ENCODE peak calls at places on chromosomes 16 and 17, in five cellular contexts. One of them, this sample, is unnamed.

GRCh38 chr16:73066927-73067670 is 19.2 kb upstream of the ZFHX3 start:
- DNase-seq in left ventricle myocardium superior: no peak
- DNase-seq in PC-3: no peak
- DNase-seq in stimulated activated CD4-positive, alpha-beta T cell treated with anti-CD3 and anti-CD28 coated beads, Interleukin-1b, Interleukin-23, amount 100 ng/mL, for 24 hours: no peak
- DNase-seq in omental fat pad: no peak
- DNase-seq in this sample: peak

GRCh38 chr16:10408824-10409381 is 23.0 kb downstream of the ATF7IP2 start:
- DNase-seq in omental fat pad: no peak
- DNase-seq in PC-3: peak
- DNase-seq in left ventricle myocardium superior: no peak
- DNase-seq in stimulated activated CD4-positive, alpha-beta T cell treated with anti-CD3 and anti-CD28 coated beads, Interleukin-1b, Interleukin-23, amount 100 ng/mL, for 24 hours: no peak
- DNase-seq in this sample: no peak

GRCh38 chr16:4113358-4114256 is 2.6 kb downstream of the ADCY9 start:
- DNase-seq in left ventricle myocardium superior: no peak
- DNase-seq in PC-3: no peak
- DNase-seq in stimulated activated CD4-positive, alpha-beta T cell treated with anti-CD3 and anti-CD28 coated beads, Interleukin-1b, Interleukin-23, amount 100 ng/mL, for 24 hours: no peak
- DNase-seq in omental fat pad: no peak
- DNase-seq in this sample: no peak

GRCh38 chr16:1089822-1090619 is 6.0 kb downstream of the C1QTNF8 start:
- DNase-seq in omental fat pad: peak
- DNase-seq in stimulated activated CD4-positive, alpha-beta T cell treated with anti-CD3 and anti-CD28 coated beads, Interleukin-1b, Interleukin-23, amount 100 ng/mL, for 24 hours: no peak
- DNase-seq in PC-3: peak
- DNase-seq in left ventricle myocardium superior: peak
- DNase-seq in this sample: no peak

GRCh38 chr17:64492481-64493109 is 4.3 kb downstream of the POLG2 start:
- DNase-seq in PC-3: peak
- DNase-seq in left ventricle myocardium superior: no peak
- DNase-seq in omental fat pad: no peak
- DNase-seq in stimulated activated CD4-positive, alpha-beta T cell treated with anti-CD3 and anti-CD28 coated beads, Interleukin-1b, Interleukin-23, amount 100 ng/mL, for 24 hours: no peak
- DNase-seq in this sample: peak

GRCh38 chr17:54620380-54620978 is 280.2 kb upstream of the TOM1L1 start:
- DNase-seq in omental fat pad: no peak
- DNase-seq in stimulated activated CD4-positive, alpha-beta T cell treated with anti-CD3 and anti-CD28 coated beads, Interleukin-1b, Interleukin-23, amount 100 ng/mL, for 24 hours: no peak
- DNase-seq in left ventricle myocardium superior: no peak
- DNase-seq in PC-3: no peak
- DNase-seq in this sample: no peak

GRCh38 chr16:85137323-85138072 is 25.2 kb upstream of the CIBAR2 start:
- DNase-seq in left ventricle myocardium superior: peak
- DNase-seq in omental fat pad: peak
- DNase-seq in stimulated activated CD4-positive, alpha-beta T cell treated with anti-CD3 and anti-CD28 coated beads, Interleukin-1b, Interleukin-23, amount 100 ng/mL, for 24 hours: no peak
- DNase-seq in PC-3: peak
- DNase-seq in this sample: no peak

GRCh38 chr17:19010729-19011505 is 6.4 kb upstream of the FAM83G start:
- DNase-seq in left ventricle myocardium superior: no peak
- DNase-seq in PC-3: peak
- DNase-seq in stimulated activated CD4-positive, alpha-beta T cell treated with anti-CD3 and anti-CD28 coated beads, Interleukin-1b, Interleukin-23, amount 100 ng/mL, for 24 hours: no peak
- DNase-seq in omental fat pad: no peak
- DNase-seq in this sample: peak

GRCh38 chr17:31564883-31565297 is 173.4 kb downstream of the RAB11FIP4 start:
- DNase-seq in PC-3: no peak
- DNase-seq in stimulated activated CD4-positive, alpha-beta T cell treated with anti-CD3 and anti-CD28 coated beads, Interleukin-1b, Interleukin-23, amount 100 ng/mL, for 24 hours: no peak
- DNase-seq in omental fat pad: no peak
- DNase-seq in left ventricle myocardium superior: peak
- DNase-seq in this sample: no peak

GRCh38 chr16:81547919-81548216 is 103.3 kb downstream of the CMIP start:
- DNase-seq in left ventricle myocardium superior: no peak
- DNase-seq in PC-3: no peak
- DNase-seq in omental fat pad: no peak
- DNase-seq in stimulated activated CD4-positive, alpha-beta T cell treated with anti-CD3 and anti-CD28 coated beads, Interleukin-1b, Interleukin-23, amount 100 ng/mL, for 24 hours: no peak
- DNase-seq in this sample: no peak

GRCh38 chr16:17511340-17511739 is 40.6 kb upstream of the XYLT1 start:
- DNase-seq in stimulated activated CD4-positive, alpha-beta T cell treated with anti-CD3 and anti-CD28 coated beads, Interleukin-1b, Interleukin-23, amount 100 ng/mL, for 24 hours: no peak
- DNase-seq in left ventricle myocardium superior: no peak
- DNase-seq in omental fat pad: no peak
- DNase-seq in PC-3: no peak
- DNase-seq in this sample: no peak

GRCh38 chr17:69592692-69593350 is 178.3 kb downstream of the MAP2K6 start:
- DNase-seq in left ventricle myocardium superior: no peak
- DNase-seq in PC-3: no peak
- DNase-seq in stimulated activated CD4-positive, alpha-beta T cell treated with anti-CD3 and anti-CD28 coated beads, Interleukin-1b, Interleukin-23, amount 100 ng/mL, for 24 hours: no peak
- DNase-seq in omental fat pad: no peak
- DNase-seq in this sample: no peak

GRCh38 chr16:55462241-55462640 is 16.8 kb upstream of the MMP2 start:
- DNase-seq in omental fat pad: no peak
- DNase-seq in left ventricle myocardium superior: no peak
- DNase-seq in PC-3: no peak
- DNase-seq in stimulated activated CD4-positive, alpha-beta T cell treated with anti-CD3 and anti-CD28 coated beads, Interleukin-1b, Interleukin-23, amount 100 ng/mL, for 24 hours: no peak
- DNase-seq in this sample: no peak

GRCh38 chr17:50274142-50274944 is at the start of gene TMEM92:
- DNase-seq in omental fat pad: no peak
- DNase-seq in left ventricle myocardium superior: no peak
- DNase-seq in PC-3: peak
- DNase-seq in stimulated activated CD4-positive, alpha-beta T cell treated with anti-CD3 and anti-CD28 coated beads, Interleukin-1b, Interleukin-23, amount 100 ng/mL, for 24 hours: no peak
- DNase-seq in this sample: peak

GRCh38 chr17:2174471-2175293 is 119.8 kb downstream of the HIC1 start:
- DNase-seq in left ventricle myocardium superior: peak
- DNase-seq in stimulated activated CD4-positive, alpha-beta T cell treated with anti-CD3 and anti-CD28 coated beads, Interleukin-1b, Interleukin-23, amount 100 ng/mL, for 24 hours: no peak
- DNase-seq in omental fat pad: no peak
- DNase-seq in PC-3: no peak
- DNase-seq in this sample: peak

GRCh38 chr17:39636587-39636926 is 387 bp upstream of the STARD3 start:
- DNase-seq in PC-3: no peak
- DNase-seq in left ventricle myocardium superior: no peak
- DNase-seq in stimulated activated CD4-positive, alpha-beta T cell treated with anti-CD3 and anti-CD28 coated beads, Interleukin-1b, Interleukin-23, amount 100 ng/mL, for 24 hours: no peak
- DNase-seq in omental fat pad: no peak
- DNase-seq in this sample: no peak

GRCh38 chr16:57622361-57623250 is 5.8 kb upstream of the ADGRG1 start:
- DNase-seq in PC-3: no peak
- DNase-seq in omental fat pad: no peak
- DNase-seq in stimulated activated CD4-positive, alpha-beta T cell treated with anti-CD3 and anti-CD28 coated beads, Interleukin-1b, Interleukin-23, amount 100 ng/mL, for 24 hours: no peak
- DNase-seq in left ventricle myocardium superior: no peak
- DNase-seq in this sample: no peak

GRCh38 chr17:68355093-68355492 is 63.8 kb downstream of the ARSG start:
- DNase-seq in left ventricle myocardium superior: no peak
- DNase-seq in stimulated activated CD4-positive, alpha-beta T cell treated with anti-CD3 and anti-CD28 coated beads, Interleukin-1b, Interleukin-23, amount 100 ng/mL, for 24 hours: no peak
- DNase-seq in PC-3: peak
- DNase-seq in omental fat pad: no peak
- DNase-seq in this sample: no peak

GRCh38 chr16:68022278-68022727 is 729 bp downstream of the DDX28 start:
- DNase-seq in left ventricle myocardium superior: no peak
- DNase-seq in omental fat pad: no peak
- DNase-seq in stimulated activated CD4-positive, alpha-beta T cell treated with anti-CD3 and anti-CD28 coated beads, Interleukin-1b, Interleukin-23, amount 100 ng/mL, for 24 hours: no peak
- DNase-seq in PC-3: no peak
- DNase-seq in this sample: no peak

GRCh38 chr17:64354396-64354795 is 36.3 kb downstream of the PECAM1 start:
- DNase-seq in omental fat pad: no peak
- DNase-seq in left ventricle myocardium superior: no peak
- DNase-seq in PC-3: no peak
- DNase-seq in stimulated activated CD4-positive, alpha-beta T cell treated with anti-CD3 and anti-CD28 coated beads, Interleukin-1b, Interleukin-23, amount 100 ng/mL, for 24 hours: no peak
- DNase-seq in this sample: no peak

GRCh38 chr17:56727876-56728617 is 105.7 kb downstream of the C17orf67 start:
- DNase-seq in PC-3: no peak
- DNase-seq in omental fat pad: no peak
- DNase-seq in left ventricle myocardium superior: no peak
- DNase-seq in stimulated activated CD4-positive, alpha-beta T cell treated with anti-CD3 and anti-CD28 coated beads, Interleukin-1b, Interleukin-23, amount 100 ng/mL, for 24 hours: no peak
- DNase-seq in this sample: peak

GRCh38 chr17:76492250-76492988 is 8.8 kb downstream of the RHBDF2 start:
- DNase-seq in omental fat pad: no peak
- DNase-seq in PC-3: no peak
- DNase-seq in stimulated activated CD4-positive, alpha-beta T cell treated with anti-CD3 and anti-CD28 coated beads, Interleukin-1b, Interleukin-23, amount 100 ng/mL, for 24 hours: no peak
- DNase-seq in left ventricle myocardium superior: no peak
- DNase-seq in this sample: peak

GRCh38 chr17:57356153-57356721 is 99.9 kb downstream of the MSI2 start:
- DNase-seq in left ventricle myocardium superior: no peak
- DNase-seq in PC-3: no peak
- DNase-seq in omental fat pad: no peak
- DNase-seq in stimulated activated CD4-positive, alpha-beta T cell treated with anti-CD3 and anti-CD28 coated beads, Interleukin-1b, Interleukin-23, amount 100 ng/mL, for 24 hours: no peak
- DNase-seq in this sample: no peak

GRCh38 chr16:6615661-6616060 is 717.0 kb upstream of the RBFOX1 start:
- DNase-seq in PC-3: no peak
- DNase-seq in left ventricle myocardium superior: no peak
- DNase-seq in omental fat pad: no peak
- DNase-seq in stimulated activated CD4-positive, alpha-beta T cell treated with anti-CD3 and anti-CD28 coated beads, Interleukin-1b, Interleukin-23, amount 100 ng/mL, for 24 hours: no peak
- DNase-seq in this sample: no peak

GRCh38 chr17:32310927-32311568 is 30.9 kb downstream of the C17orf75 start:
- DNase-seq in left ventricle myocardium superior: no peak
- DNase-seq in stimulated activated CD4-positive, alpha-beta T cell treated with anti-CD3 and anti-CD28 coated beads, Interleukin-1b, Interleukin-23, amount 100 ng/mL, for 24 hours: no peak
- DNase-seq in omental fat pad: no peak
- DNase-seq in PC-3: no peak
- DNase-seq in this sample: no peak

GRCh38 chr17:75738218-75738802 is 17.1 kb downstream of the ITGB4 start:
- DNase-seq in left ventricle myocardium superior: no peak
- DNase-seq in PC-3: no peak
- DNase-seq in stimulated activated CD4-positive, alpha-beta T cell treated with anti-CD3 and anti-CD28 coated beads, Interleukin-1b, Interleukin-23, amount 100 ng/mL, for 24 hours: no peak
- DNase-seq in omental fat pad: no peak
- DNase-seq in this sample: no peak

GRCh38 chr17:47850373-47850691 is 631 bp downstream of the SP6 start:
- DNase-seq in stimulated activated CD4-positive, alpha-beta T cell treated with anti-CD3 and anti-CD28 coated beads, Interleukin-1b, Interleukin-23, amount 100 ng/mL, for 24 hours: no peak
- DNase-seq in omental fat pad: no peak
- DNase-seq in left ventricle myocardium superior: no peak
- DNase-seq in PC-3: peak
- DNase-seq in this sample: no peak

GRCh38 chr17:43713494-43714162 is 45.0 kb downstream of the SOST start:
- DNase-seq in left ventricle myocardium superior: peak
- DNase-seq in PC-3: peak
- DNase-seq in stimulated activated CD4-positive, alpha-beta T cell treated with anti-CD3 and anti-CD28 coated beads, Interleukin-1b, Interleukin-23, amount 100 ng/mL, for 24 hours: no peak
- DNase-seq in omental fat pad: no peak
- DNase-seq in this sample: peak

GRCh38 chr16:70685938-70686375 is at the start of gene MTSS2:
- DNase-seq in left ventricle myocardium superior: peak
- DNase-seq in omental fat pad: peak
- DNase-seq in PC-3: peak
- DNase-seq in stimulated activated CD4-positive, alpha-beta T cell treated with anti-CD3 and anti-CD28 coated beads, Interleukin-1b, Interleukin-23, amount 100 ng/mL, for 24 hours: no peak
- DNase-seq in this sample: peak

GRCh38 chr17:17098426-17099035 is 56.3 kb downstream of the MPRIP start:
- DNase-seq in left ventricle myocardium superior: peak
- DNase-seq in PC-3: no peak
- DNase-seq in stimulated activated CD4-positive, alpha-beta T cell treated with anti-CD3 and anti-CD28 coated beads, Interleukin-1b, Interleukin-23, amount 100 ng/mL, for 24 hours: no peak
- DNase-seq in omental fat pad: no peak
- DNase-seq in this sample: no peak

GRCh38 chr17:66630828-66631472 is 204.0 kb upstream of the CACNG5 start:
- DNase-seq in omental fat pad: no peak
- DNase-seq in stimulated activated CD4-positive, alpha-beta T cell treated with anti-CD3 and anti-CD28 coated beads, Interleukin-1b, Interleukin-23, amount 100 ng/mL, for 24 hours: no peak
- DNase-seq in left ventricle myocardium superior: no peak
- DNase-seq in PC-3: no peak
- DNase-seq in this sample: no peak

GRCh38 chr17:76122411-76123126 is 18.5 kb downstream of the FOXJ1 start:
- DNase-seq in stimulated activated CD4-positive, alpha-beta T cell treated with anti-CD3 and anti-CD28 coated beads, Interleukin-1b, Interleukin-23, amount 100 ng/mL, for 24 hours: no peak
- DNase-seq in left ventricle myocardium superior: no peak
- DNase-seq in PC-3: no peak
- DNase-seq in omental fat pad: no peak
- DNase-seq in this sample: no peak

GRCh38 chr17:4087911-4088693 is 54.7 kb downstream of the ZZEF1 start:
- DNase-seq in omental fat pad: no peak
- DNase-seq in stimulated activated CD4-positive, alpha-beta T cell treated with anti-CD3 and anti-CD28 coated beads, Interleukin-1b, Interleukin-23, amount 100 ng/mL, for 24 hours: no peak
- DNase-seq in PC-3: peak
- DNase-seq in left ventricle myocardium superior: no peak
- DNase-seq in this sample: peak

GRCh38 chr17:72611172-72611571 is 481.3 kb downstream of the SLC39A11 start:
- DNase-seq in stimulated activated CD4-positive, alpha-beta T cell treated with anti-CD3 and anti-CD28 coated beads, Interleukin-1b, Interleukin-23, amount 100 ng/mL, for 24 hours: no peak
- DNase-seq in omental fat pad: no peak
- DNase-seq in PC-3: no peak
- DNase-seq in left ventricle myocardium superior: no peak
- DNase-seq in this sample: no peak

GRCh38 chr17:29749045-29749825 is 126.5 kb upstream of the CORO6 start:
- DNase-seq in stimulated activated CD4-positive, alpha-beta T cell treated with anti-CD3 and anti-CD28 coated beads, Interleukin-1b, Interleukin-23, amount 100 ng/mL, for 24 hours: no peak
- DNase-seq in PC-3: peak
- DNase-seq in omental fat pad: no peak
- DNase-seq in left ventricle myocardium superior: no peak
- DNase-seq in this sample: peak

This sample was measured in epithelial cell of esophagus.